ENCODE peak calls at places on chromosomes 13 and 19, in seven cellular contexts. Y, H, B, F, Q, N and J are unnamed samples.

GRCh38 chr19:4206818-4207484 is 22.4 kb upstream of the EBI3 start:
- DNase-seq in Y (no peak), H (no peak), B (no peak), F (no peak), Q (peak; percentile 71), N (peak; percentile 16), J (no peak)

GRCh38 chr13:36445806-36446423 is 13.6 kb downstream of the CCNA1 start:
- DNase-seq in Y (no peak), H (no peak), B (no peak), F (no peak), Q (peak; percentile 27), N (no peak), J (no peak)

GRCh38 chr13:59088716-59089115 is 1075.0 kb downstream of the DIAPH3 start:
- DNase-seq in Y (no peak), H (no peak), B (no peak), F (no peak), Q (peak; percentile 60), N (no peak), J (no peak)

GRCh38 chr13:72290962-72291681 is 424.1 kb upstream of the DACH1 start:
- DNase-seq in Y (no peak), H (no peak), B (no peak), F (no peak), Q (peak; percentile 47), N (peak; percentile 1), J (no peak)

GRCh38 chr19:18606281-18607221 is at the start of gene CRLF1:
- DNase-seq in Y (no peak), H (no peak), B (no peak), F (no peak), Q (no peak), N (no peak), J (peak; percentile 45)

GRCh38 chr19:2867025-2867991 is at the start of gene ZNF556:
- DNase-seq in Y (no peak), H (no peak), B (no peak), F (no peak), Q (no peak), N (no peak), J (no peak)

GRCh38 chr13:26480246-26480855 is 77.1 kb upstream of the WASF3 start:
- DNase-seq in Y (peak; percentile 28), H (no peak), B (no peak), F (no peak), Q (peak; percentile 18), N (peak; percentile 17), J (no peak)

GRCh38 chr19:3817761-3818160 is 31.6 kb upstream of the MATK start:
- DNase-seq in Y (no peak), H (no peak), B (no peak), F (no peak), Q (no peak), N (no peak), J (no peak)

GRCh38 chr19:55348317-55349034 is 6.0 kb downstream of the COX6B2 start:
- DNase-seq in Y (no peak), H (peak; percentile 31), B (no peak), F (no peak), Q (no peak), N (no peak), J (no peak)

GRCh38 chr13:73411067-73411809 is 352.4 kb downstream of the KLF5 start:
- DNase-seq in Y (no peak), H (no peak), B (no peak), F (no peak), Q (no peak), N (no peak), J (no peak)

GRCh38 chr19:4717966-4718701 is 5.5 kb downstream of the DPP9 start:
- DNase-seq in Y (no peak), H (no peak), B (no peak), F (no peak), Q (no peak), N (no peak), J (no peak)

GRCh38 chr19:8561071-8561764 is 16.0 kb downstream of the MYO1F start:
- DNase-seq in Y (no peak), H (no peak), B (no peak), F (no peak), Q (no peak), N (no peak), J (no peak)

GRCh38 chr13:48043789-48044503 is 6.4 kb downstream of the NUDT15 start:
- DNase-seq in Y (no peak), H (no peak), B (no peak), F (no peak), Q (peak; percentile 82), N (no peak), J (no peak)

GRCh38 chr13:98307744-98308524 is 130.9 kb upstream of the RNF113B start:
- DNase-seq in Y (no peak), H (no peak), B (no peak), F (no peak), Q (peak; percentile 68), N (no peak), J (no peak)

GRCh38 chr19:17159466-17160393 is 55.4 kb upstream of the USE1 start:
- DNase-seq in Y (no peak), H (no peak), B (no peak), F (no peak), Q (peak; percentile 8), N (no peak), J (no peak)

GRCh38 chr13:53141336-53141735 is 112.7 kb downstream of the OLFM4 start:
- DNase-seq in Y (no peak), H (no peak), B (no peak), F (no peak), Q (no peak), N (no peak), J (no peak)

GRCh38 chr19:861756-862528 is 2.5 kb downstream of the CFD start:
- DNase-seq in Y (peak; percentile 76), H (peak; percentile 68), B (peak; percentile 44), F (peak; percentile 89), Q (peak; percentile 31), N (no peak), J (no peak)

GRCh38 chr13:46648166-46648607 is 95.2 kb downstream of the LRCH1 start:
- DNase-seq in Y (peak; percentile 68), H (peak; percentile 56), B (peak; percentile 18), F (peak; percentile 57), Q (peak; percentile 62), N (peak; percentile 45), J (no peak)

GRCh38 chr13:41244555-41244954 is 18.8 kb downstream of the MTRF1 start:
- DNase-seq in Y (no peak), H (peak; percentile 0), B (no peak), F (no peak), Q (peak; percentile 53), N (no peak), J (no peak)

GRCh38 chr13:49443327-49443688 is 556 bp downstream of the CAB39L start:
- DNase-seq in Y (no peak), H (peak; percentile 28), B (no peak), F (no peak), Q (peak; percentile 66), N (peak; percentile 1), J (no peak)

GRCh38 chr13:49444517-49445395 is 682 bp downstream of the SETDB2 start:
- DNase-seq in Y (peak; percentile 39), H (peak; percentile 24), B (no peak), F (no peak), Q (peak; percentile 67), N (peak; percentile 2), J (no peak)

GRCh38 chr13:49446473-49446872 is 2.4 kb downstream of the SETDB2 start:
- DNase-seq in Y (no peak), H (no peak), B (no peak), F (no peak), Q (no peak), N (no peak), J (no peak)

GRCh38 chr13:49441846-49442245 is 2.0 kb downstream of the CAB39L start:
- DNase-seq in Y (no peak), H (no peak), B (no peak), F (no peak), Q (peak; percentile 56), N (no peak), J (no peak)

GRCh38 chr13:49443689-49444516 is at the start of the genes CAB39L and SETDB2:
- DNase-seq in Y (peak; percentile 99), H (peak; percentile 99), B (peak; percentile 93), F (peak; percentile 100), Q (peak; percentile 100), N (peak; percentile 96), J (peak; percentile 51)
- TF ChIP-seq CTCF in Y (peak; percentile 33), H (peak; percentile 48), B (peak; percentile 56), F (peak; percentile 69), Q (peak; percentile 51), N (no peak), J (no peak)

GRCh38 chr13:70310720-70311119 is 202.5 kb upstream of the KLHL1 start:
- DNase-seq in Y (peak; percentile 21), H (peak; percentile 72), B (peak; percentile 24), F (no peak), Q (peak; percentile 68), N (peak; percentile 8), J (no peak)
- TF ChIP-seq CTCF in Y (no peak), H (no peak), B (peak; percentile 69), F (no peak), Q (peak; percentile 63), N (no peak), J (peak; percentile 56)

GRCh38 chr13:94950303-94950702 is 238.0 kb upstream of the SOX21 start:
- DNase-seq in Y (no peak), H (no peak), B (no peak), F (no peak), Q (no peak), N (no peak), J (no peak)
- TF ChIP-seq CTCF in Y (no peak), H (peak; percentile 5), B (peak; percentile 59), F (no peak), Q (peak; percentile 24), N (no peak), J (peak; percentile 33)

GRCh38 chr19:11970174-11970573 is 5.3 kb downstream of the ZNF763 start:
- DNase-seq in Y (no peak), H (no peak), B (no peak), F (no peak), Q (no peak), N (no peak), J (no peak)

GRCh38 chr19:11963566-11964355 is 1.1 kb upstream of the ZNF763 start:
- DNase-seq in Y (peak; percentile 87), H (peak; percentile 87), B (peak; percentile 77), F (peak; percentile 79), Q (peak; percentile 78), N (peak; percentile 26), J (peak; percentile 73)

GRCh38 chr19:11964858-11965645 is at the start of gene ZNF763:
- DNase-seq in Y (peak; percentile 99), H (peak; percentile 95), B (peak; percentile 80), F (peak; percentile 97), Q (peak; percentile 86), N (peak; percentile 87), J (peak; percentile 56)

GRCh38 chr19:11964496-11964857 is 363 bp upstream of the ZNF763 start:
- DNase-seq in Y (no peak), H (no peak), B (no peak), F (peak; percentile 62), Q (no peak), N (no peak), J (no peak)
- TF ChIP-seq CTCF in Y (no peak), H (peak; percentile 34), B (no peak), F (no peak), Q (peak; percentile 46), N (no peak), J (peak; percentile 20)

GRCh38 chr13:23876265-23876664 is 12.9 kb downstream of the MIPEP start:
- DNase-seq in Y (no peak), H (no peak), B (no peak), F (no peak), Q (peak; percentile 50), N (no peak), J (no peak)
- TF ChIP-seq CTCF in Y (peak; percentile 25), H (peak; percentile 46), B (peak; percentile 55), F (peak; percentile 7), Q (peak; percentile 67), N (peak; percentile 29), J (peak; percentile 42)